ENCODE peak calls at places on chromosomes 6 and 20, in six cellular contexts. E, R, T, Z, H and M are unnamed samples.
A peak's percentile ranks its signal among the peaks of the same experiment; 100 is the strongest.

GRCh38 chr20:37295001-37295400 is 5.5 kb downstream of the MANBAL start:
- DNase-seq in Z (no peak), H (no peak), R (no peak), E (peak; percentile 87), T (no peak), M (no peak)

GRCh38 chr6:161228911-161229591 is 44.8 kb downstream of the AGPAT4 start:
- DNase-seq in T (no peak), R (no peak), E (peak; percentile 65), H (no peak), Z (no peak), M (no peak)

GRCh38 chr6:26538936-26539615 is 910 bp downstream of the HMGN4 start:
- DNase-seq in T (no peak), R (no peak), Z (no peak), E (no peak), H (no peak), M (no peak)

GRCh38 chr6:167211870-167212715 is 54.3 kb upstream of the GPR31 start:
- DNase-seq in R (no peak), H (no peak), T (no peak), Z (no peak), E (no peak), M (no peak)

GRCh38 chr6:29702519-29703103 is 20.6 kb upstream of the HLA-F start:
- DNase-seq in T (peak; percentile 78), E (no peak), R (peak; percentile 63), H (no peak), Z (peak; percentile 92), M (peak; percentile 70)

GRCh38 chr6:98927534-98927933 is 20.2 kb downstream of the FBXL4 start:
- DNase-seq in T (no peak), Z (no peak), R (no peak), E (no peak), H (no peak), M (no peak)

GRCh38 chr6:20211941-20212391 is 303 bp downstream of the MBOAT1 start:
- DNase-seq in Z (peak; percentile 62), E (no peak), R (peak; percentile 79), T (no peak), H (no peak), M (no peak)

GRCh38 chr20:20786428-20786827 is 74.0 kb upstream of the RALGAPA2 start:
- DNase-seq in R (no peak), H (no peak), T (no peak), Z (no peak), E (no peak), M (no peak)

GRCh38 chr6:74343804-74344203 is 647.8 kb downstream of the CD109 start:
- DNase-seq in Z (no peak), T (no peak), R (no peak), H (no peak), E (no peak), M (no peak)

GRCh38 chr6:154932562-154933027 is 62.5 kb upstream of the TIAM2 start:
- DNase-seq in E (peak; percentile 45), Z (no peak), H (no peak), T (no peak), R (no peak), M (no peak)

GRCh38 chr20:12838261-12838866 is 170.4 kb upstream of the SPTLC3 start:
- DNase-seq in T (no peak), E (no peak), R (no peak), H (no peak), Z (peak; percentile 53), M (no peak)

GRCh38 chr6:112311950-112312547 is 35.1 kb upstream of the RFPL4B start:
- DNase-seq in Z (no peak), E (no peak), H (no peak), T (peak; percentile 47), R (no peak), M (no peak)

GRCh38 chr20:61370841-61371303 is 118.8 kb downstream of the CDH4 start:
- DNase-seq in T (no peak), H (no peak), Z (no peak), E (no peak), R (no peak), M (no peak)

GRCh38 chr20:40632346-40632976 is 56.6 kb downstream of the MAFB start:
- DNase-seq in H (no peak), E (no peak), Z (no peak), T (no peak), R (no peak), M (no peak)

GRCh38 chr6:72704979-72705378 is 83.1 kb downstream of the KCNQ5 start:
- DNase-seq in Z (no peak), R (no peak), H (no peak), T (no peak), E (no peak), M (no peak)

GRCh38 chr6:41371992-41372525 is 36.7 kb downstream of the NCR2 start:
- DNase-seq in R (no peak), Z (peak; percentile 46), T (peak; percentile 39), H (no peak), E (no peak), M (peak; percentile 50)

GRCh38 chr6:150491131-150491795 is 108.4 kb upstream of the PLEKHG1 start:
- DNase-seq in H (no peak), Z (no peak), E (no peak), R (no peak), T (peak; percentile 30), M (no peak)

GRCh38 chr20:45970646-45971424 is 1.2 kb downstream of the ZNF335 start:
- DNase-seq in Z (peak; percentile 29), E (no peak), R (peak; percentile 69), T (no peak), H (peak; percentile 57), M (no peak)

GRCh38 chr6:160238786-160239751 is 19.6 kb downstream of the SLC22A2 start:
- DNase-seq in Z (no peak), H (no peak), E (no peak), R (no peak), T (no peak), M (no peak)

GRCh38 chr6:32084780-32085179 is 24.4 kb downstream of the TNXB start:
- DNase-seq in Z (no peak), H (no peak), R (no peak), T (no peak), E (no peak), M (no peak)

GRCh38 chr6:116424001-116424400 is 37.2 kb upstream of the CALHM6 start:
- DNase-seq in R (no peak), T (no peak), E (no peak), Z (no peak), H (no peak), M (no peak)

GRCh38 chr6:21185849-21186478 is 407.6 kb upstream of the SOX4 start:
- DNase-seq in T (no peak), Z (peak; percentile 90), E (no peak), R (no peak), H (no peak), M (no peak)

GRCh38 chr6:37788259-37788658 is 31.3 kb upstream of the ZFAND3 start:
- DNase-seq in T (no peak), R (no peak), Z (no peak), H (no peak), E (no peak), M (no peak)

GRCh38 chr6:37791156-37791919 is 28.2 kb upstream of the ZFAND3 start:
- DNase-seq in H (peak; percentile 88), Z (peak; percentile 97), R (peak; percentile 92), E (peak; percentile 93), T (peak; percentile 85), M (peak; percentile 84)

GRCh38 chr6:37794825-37795224 is 24.7 kb upstream of the ZFAND3 start:
- DNase-seq in T (no peak), E (no peak), H (no peak), Z (no peak), R (no peak), M (no peak)

GRCh38 chr6:37793067-37793466 is 26.5 kb upstream of the ZFAND3 start:
- DNase-seq in R (no peak), H (no peak), E (no peak), Z (no peak), T (no peak), M (no peak)

DNA sequence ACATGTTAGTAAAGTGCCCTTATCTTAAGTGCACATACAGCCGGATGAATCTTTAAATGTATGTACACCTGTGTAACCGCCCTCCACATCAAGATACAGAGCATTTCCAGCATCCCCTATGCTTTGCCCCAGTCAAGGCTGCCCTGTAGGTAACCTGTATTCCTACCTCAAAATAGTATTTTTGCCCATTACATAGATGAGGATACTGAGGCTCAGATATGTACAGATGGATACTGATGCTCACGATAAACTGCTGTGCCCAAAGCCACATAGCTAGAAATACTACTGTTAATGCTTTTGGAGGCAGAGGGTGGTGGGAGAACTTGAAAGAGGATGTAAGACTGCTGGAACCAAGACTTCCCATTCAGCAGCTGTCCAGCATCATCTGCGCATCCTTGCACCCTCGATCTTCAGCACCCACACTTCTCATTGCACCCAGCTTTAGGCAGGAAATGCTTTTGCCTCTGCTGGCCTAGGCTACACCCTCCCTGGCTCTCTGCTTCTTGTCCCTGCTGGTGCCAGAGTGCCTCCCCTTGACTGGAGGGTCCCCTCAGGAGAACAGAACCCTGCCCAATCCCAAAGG is 27.0 kb upstream of the ZFAND3 start:
- DNase-seq in E (no peak), R (no peak), T (no peak), H (no peak), Z (no peak), M (no peak)
- TF ChIP-seq CTCF in E (no peak), R (no peak), T (no peak), H (no peak), Z (no peak), M (no peak)

DNA sequence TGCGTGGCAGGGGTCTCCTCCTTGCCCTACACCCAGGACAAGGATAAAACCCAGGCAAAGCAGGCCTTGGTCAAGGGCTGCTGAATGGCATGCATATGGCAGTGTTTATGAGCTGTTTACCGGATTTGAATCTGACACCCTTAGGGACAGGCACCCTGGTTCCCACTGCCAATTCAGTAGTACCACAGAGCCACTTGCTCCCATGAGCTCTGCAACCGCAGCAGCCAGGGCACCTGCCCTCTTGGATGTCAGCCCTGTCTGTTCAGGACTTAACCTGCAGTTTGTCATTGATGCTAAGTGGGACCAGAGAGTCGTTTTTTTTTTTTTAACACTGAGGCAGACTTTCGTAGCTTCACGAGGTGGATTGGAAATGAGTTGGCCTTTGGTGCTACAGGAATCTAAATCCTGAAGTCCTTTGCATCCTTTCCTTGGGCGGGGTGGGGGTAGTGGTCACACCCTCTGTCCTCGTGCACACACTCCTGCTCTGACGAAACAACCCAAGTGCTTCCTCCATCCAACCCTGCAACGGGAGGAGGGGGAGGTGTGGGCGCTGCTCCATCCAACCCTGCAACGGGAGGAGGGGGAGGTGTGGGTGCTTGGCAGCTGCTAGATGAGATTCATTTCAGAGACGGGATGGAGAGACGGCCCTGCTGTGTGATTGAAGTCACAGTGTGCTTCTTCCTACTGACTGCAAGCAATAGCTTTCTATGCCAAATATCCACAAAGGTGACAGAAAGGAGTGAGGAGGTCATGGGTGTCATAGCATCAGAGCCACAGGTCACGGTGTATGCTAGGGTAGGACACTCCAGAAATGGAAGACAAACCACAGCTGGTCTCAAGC is 166.5 kb downstream of the SMOC2 start:
- DNase-seq in H (no peak), Z (peak; percentile 55), T (no peak), E (no peak), R (no peak), M (no peak)
- TF ChIP-seq CTCF in H (no peak), Z (no peak), T (no peak), E (no peak), R (no peak), M (no peak)

GRCh38 chr20:54227241-54227640 is 19.4 kb downstream of the PFDN4 start:
- DNase-seq in H (no peak), T (no peak), E (no peak), R (no peak), Z (no peak), M (no peak)
- TF ChIP-seq CTCF in H (no peak), T (no peak), E (no peak), R (no peak), Z (no peak), M (no peak)

DNA sequence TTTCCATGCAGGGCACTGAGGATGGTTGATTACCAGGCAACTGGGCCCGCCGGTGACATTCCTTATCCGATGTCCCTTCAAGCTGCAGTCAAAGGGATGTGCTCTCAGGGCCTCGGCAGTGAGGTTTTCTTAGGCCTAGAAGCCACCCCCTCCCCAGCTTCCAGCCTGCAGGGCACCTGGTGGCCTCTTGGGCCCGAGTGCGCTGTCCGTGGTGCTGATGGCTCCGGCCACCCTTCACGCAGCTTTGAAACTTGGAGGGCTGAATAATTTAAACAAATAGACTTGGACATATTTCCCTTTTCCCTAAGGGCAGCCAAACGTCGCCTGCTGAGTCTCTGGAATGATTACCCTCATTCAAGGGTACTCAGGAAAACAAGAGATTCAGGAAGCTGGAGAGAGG is 8.9 kb upstream of the MLN start:
- DNase-seq in Z (peak; percentile 89), E (no peak), H (no peak), T (peak; percentile 81), R (no peak), M (peak; percentile 58)
- TF ChIP-seq CTCF in Z (peak; percentile 50), E (peak; percentile 58), H (peak; percentile 24), T (no peak), R (peak; percentile 10), M (peak; percentile 17)